ENCODE peak calls at places on chromosomes 4 and X, in seven cellular contexts. Y is mammary epithelial cell, A is GM23248, Z is astrocyte, J is PC-9, V is PC-3, F is HepG2. E is an unnamed sample.
A peak's percentile ranks its signal among the peaks of the same experiment; 100 is the strongest.

GRCh38 chr4:39721788-39722187 is 23.9 kb downstream of the UBE2K start:
- DNase-seq in J (no peak), V (no peak), Y (no peak), Z (no peak), F (no peak), A (no peak), E (no peak)

GRCh38 chr4:184898793-184899192 is 73.0 kb upstream of the ACSL1 start:
- DNase-seq in A (no peak), Y (peak; percentile 41), J (peak; percentile 62), F (no peak), V (peak; percentile 15), Z (no peak), E (no peak)

GRCh38 chr4:3346146-3346545 is 53.3 kb downstream of the RGS12 start:
- DNase-seq in J (peak; percentile 61), Y (peak; percentile 66), A (peak; percentile 85), F (peak; percentile 81), Z (peak; percentile 39), V (peak; percentile 78), E (peak; percentile 92)

GRCh38 chr4:142557220-142557801 is 288.8 kb downstream of the INPP4B start:
- DNase-seq in V (no peak), Y (no peak), J (no peak), Z (no peak), A (no peak), F (no peak), E (no peak)

GRCh38 chr4:129113438-129113837 is 17.5 kb downstream of the C4orf33 start:
- DNase-seq in A (no peak), Y (no peak), Z (no peak), V (no peak), J (no peak), F (no peak), E (no peak)

GRCh38 chrX:19682712-19683331 is 167.5 kb upstream of the MAP3K15 start:
- DNase-seq in F (no peak), Z (peak; percentile 92), J (no peak), A (peak; percentile 94), Y (no peak), V (peak; percentile 32), E (peak; percentile 82)

GRCh38 chrX:154413142-154413541 is 1.8 kb downstream of the TAFAZZIN start:
- DNase-seq in Z (no peak), V (no peak), A (no peak), F (no peak), Y (no peak), J (no peak), E (no peak)

GRCh38 chr4:93770201-93770600 is 58.4 kb upstream of the ATOH1 start:
- DNase-seq in F (no peak), V (no peak), Z (no peak), Y (no peak), A (no peak), J (no peak), E (no peak)

GRCh38 chr4:98627883-98628282 is 30.5 kb downstream of the TSPAN5 start:
- DNase-seq in V (peak; percentile 63), J (peak; percentile 52), F (no peak), Y (peak; percentile 31), Z (peak; percentile 90), A (peak; percentile 71), E (no peak)

GRCh38 chr4:47462799-47463234 is 685 bp downstream of the COMMD8 start:
- DNase-seq in Z (no peak), F (no peak), J (no peak), A (peak; percentile 38), V (no peak), Y (no peak), E (no peak)

GRCh38 chr4:70667710-70668535 is 1.6 kb upstream of the JCHAIN start:
- DNase-seq in Y (no peak), F (no peak), A (peak; percentile 60), Z (peak; percentile 49), J (no peak), V (no peak), E (no peak)

GRCh38 chrX:153946910-153947769 is 2.7 kb upstream of the RENBP start:
- DNase-seq in A (peak; percentile 87), Z (peak; percentile 47), Y (peak; percentile 61), V (peak; percentile 84), F (peak; percentile 75), J (peak; percentile 58), E (peak; percentile 98)

GRCh38 chr4:4923208-4923607 is 63.7 kb downstream of the MSX1 start:
- DNase-seq in A (no peak), V (no peak), F (no peak), Z (no peak), Y (no peak), J (no peak), E (no peak)

GRCh38 chr4:24625091-24625490 is 40.7 kb upstream of the DHX15 start:
- DNase-seq in F (peak; percentile 16), V (no peak), Z (no peak), J (no peak), A (no peak), Y (peak; percentile 55), E (no peak)

GRCh38 chr4:93865650-93866049 is 37.1 kb downstream of the ATOH1 start:
- DNase-seq in Y (no peak), A (peak; percentile 1), J (no peak), Z (no peak), V (no peak), F (no peak), E (no peak)

GRCh38 chr4:43243433-43244116 is 351.1 kb downstream of the GRXCR1 start:
- DNase-seq in Z (no peak), J (no peak), F (no peak), Y (no peak), A (no peak), V (no peak), E (no peak)

GRCh38 chr4:105838082-105838481 is 57.2 kb upstream of the NPNT start:
- DNase-seq in V (no peak), Y (no peak), Z (no peak), A (no peak), J (no peak), F (peak; percentile 3), E (no peak)

GRCh38 chr4:134470544-134470943 is 269.0 kb upstream of the PABPC4L start:
- DNase-seq in Z (no peak), Y (no peak), A (no peak), J (no peak), V (peak; percentile 34), F (peak; percentile 16), E (no peak)

GRCh38 chrX:9310596-9310995 is 154.3 kb upstream of the TBL1X start:
- DNase-seq in A (peak; percentile 67), J (no peak), Z (peak; percentile 48), Y (no peak), V (peak; percentile 63), F (no peak), E (peak; percentile 86)

GRCh38 chr4:4519296-4519898 is 22.5 kb downstream of the STX18 start:
- DNase-seq in F (no peak), Y (peak; percentile 1), V (peak; percentile 48), J (no peak), Z (no peak), A (peak; percentile 61), E (no peak)

GRCh38 chr4:66372706-66373105 is 702.4 kb upstream of the EPHA5 start:
- DNase-seq in V (no peak), J (no peak), A (no peak), F (no peak), Z (no peak), Y (no peak), E (no peak)

GRCh38 chrX:119343856-119344255 is 55.3 kb upstream of the SLC25A43 start:
- DNase-seq in J (peak; percentile 91), Y (peak; percentile 9), V (peak; percentile 79), Z (no peak), A (peak; percentile 4), F (no peak), E (no peak)

GRCh38 chr4:165516281-165516833 is 137.5 kb downstream of the CPE start:
- DNase-seq in Z (no peak), A (no peak), Y (no peak), V (no peak), J (no peak), F (no peak), E (no peak)

GRCh38 chr4:84338367-84338766 is 160.7 kb downstream of the NKX6-1 start:
- DNase-seq in F (no peak), J (no peak), Y (no peak), V (no peak), A (no peak), Z (no peak), E (no peak)

DNA sequence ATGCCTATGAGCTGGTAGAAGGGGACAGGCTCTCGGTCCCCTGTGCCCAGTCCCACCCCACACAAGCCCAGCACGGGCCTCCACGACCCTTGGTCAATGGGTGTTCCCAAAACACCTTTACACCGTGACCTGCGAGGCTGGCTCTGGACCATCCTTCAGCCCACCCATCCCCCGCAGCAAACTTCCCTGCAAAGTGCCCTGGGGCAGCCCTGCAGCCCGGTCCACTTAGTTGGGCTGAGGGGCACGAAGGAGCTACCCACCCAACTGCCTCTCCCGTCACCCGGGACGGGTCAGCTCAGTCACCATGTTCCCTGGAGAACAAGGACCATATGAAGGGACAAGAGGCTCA is 23.4 kb downstream of the WDR1 start:
- DNase-seq in Y (no peak), A (no peak), Z (no peak), J (no peak), V (no peak), F (no peak), E (peak; percentile 81)
- H3K36me3 ChIP-seq in Y (peaks cover 29% of the 10 kb centered on the region), A (peaks cover 40% of the 10 kb centered on the region), Z (peaks cover 57% of the 10 kb centered on the region), J (peaks cover 17% of the 10 kb centered on the region), V (peaks cover 40% of the 10 kb centered on the region), F (peaks cover 76% of the 10 kb centered on the region), E (peaks cover 89% of the 10 kb centered on the region)

GRCh38 chr4:57063518-57063917 is 46.7 kb downstream of the IGFBP7 start:
- DNase-seq in J (no peak), F (no peak), Z (no peak), Y (no peak), V (no peak), A (no peak), E (no peak)
- H4K20me1 ChIP-seq in J (no peaks in the 10 kb centered on the region), F (no peaks in the 10 kb centered on the region), Z (peaks cover 6% of the 10 kb centered on the region), Y (no peaks in the 10 kb centered on the region), V (no peaks in the 10 kb centered on the region), A (no peaks in the 10 kb centered on the region), E (no peaks in the 10 kb centered on the region)

DNA sequence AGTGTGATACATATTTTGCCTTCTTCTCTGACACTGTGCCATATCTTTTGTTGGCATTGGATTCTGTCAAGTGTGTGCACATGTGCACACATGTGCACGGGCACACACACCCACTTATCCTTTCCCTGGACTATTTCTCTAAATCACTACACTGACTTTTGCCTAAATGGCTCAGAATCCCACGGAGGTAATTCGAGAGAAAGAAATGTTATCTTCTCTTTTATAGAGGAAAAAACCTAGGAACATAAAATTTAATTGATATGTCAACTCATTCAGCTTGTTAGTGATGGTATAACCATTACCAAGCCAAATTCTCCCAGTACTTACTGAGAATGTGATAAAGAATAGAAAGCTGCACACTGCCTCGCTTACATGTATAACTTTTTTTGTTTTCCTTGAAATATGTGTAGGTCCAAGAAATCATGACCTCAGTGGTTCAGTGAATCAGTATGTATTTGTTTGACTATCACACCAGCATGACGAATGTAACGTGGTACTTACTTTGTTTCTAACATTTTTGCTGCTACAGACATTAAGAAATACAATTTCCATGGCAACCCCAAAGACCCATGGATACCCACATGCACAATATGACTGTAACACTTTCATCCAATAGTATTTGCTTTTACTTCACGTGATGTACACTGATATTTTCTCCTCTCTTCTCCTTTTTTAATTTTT is 163.0 kb downstream of the PCDH7 start:
- DNase-seq in A (no peak), J (no peak), Z (peak; percentile 54), F (no peak), V (no peak), Y (no peak), E (no peak)
- H3K27ac ChIP-seq in A (no peak overlapping the region), J (no peak overlapping the region), Z (no peak overlapping the region), F (no peak overlapping the region), V (no peak overlapping the region), Y (no peak overlapping the region), E (no peak overlapping the region)

DNA sequence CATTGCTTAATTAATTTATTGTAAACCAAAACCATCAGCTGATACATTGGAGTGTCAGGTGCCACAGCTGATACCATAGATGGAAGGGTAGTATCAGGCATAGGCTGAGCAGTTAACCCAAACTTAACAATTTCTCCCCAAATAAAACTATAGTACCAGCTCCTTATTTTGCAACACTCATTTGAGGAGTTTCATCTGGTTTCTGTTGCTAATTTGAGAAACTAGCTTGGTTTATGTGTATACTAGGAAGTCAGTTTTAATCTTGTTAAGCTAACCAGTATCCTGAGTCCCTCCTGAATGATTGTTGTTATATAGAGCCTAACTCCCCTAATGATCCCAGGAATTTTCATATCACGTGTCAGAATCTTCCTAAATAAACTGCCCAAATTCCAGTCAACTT is 12.7 kb downstream of the DCAF16 start:
- DNase-seq in A (no peak), V (no peak), F (no peak), Y (no peak), Z (no peak), J (no peak), E (no peak)
- H3K36me3 ChIP-seq in A (peaks cover 31% of the 10 kb centered on the region), V (peaks cover 7% of the 10 kb centered on the region), F (peaks cover 2% of the 10 kb centered on the region), Y (peaks cover 7% of the 10 kb centered on the region), Z (peaks cover 15% of the 10 kb centered on the region), J (no peaks in the 10 kb centered on the region), E (peaks cover 3% of the 10 kb centered on the region)